ENCODE peak calls at places on chromosomes 6 and 20, in five cellular contexts. G, D, U, F and M are unnamed samples.

GRCh38 chr6:143176090-143177021 is 115.7 kb downstream of the AIG1 start:
- DNase-seq in G (no peak), D (no peak), U (peak; percentile 90), F (no peak), M (no peak)

GRCh38 chr6:149150301-149150700 is 167.2 kb upstream of the TAB2 start:
- DNase-seq in G (no peak), D (no peak), U (no peak), F (no peak), M (no peak)

GRCh38 chr6:27279513-27280063 is 32.1 kb downstream of the PRSS16 start:
- DNase-seq in G (peak; percentile 45), D (no peak), U (no peak), F (no peak), M (no peak)

GRCh38 chr6:36783603-36784378 is 55.5 kb downstream of the CPNE5 start:
- DNase-seq in G (no peak), D (no peak), U (no peak), F (no peak), M (no peak)

GRCh38 chr6:4533576-4533975 is 242.6 kb upstream of the CDYL start:
- DNase-seq in G (no peak), D (no peak), U (no peak), F (no peak), M (no peak)

GRCh38 chr6:156013155-156013554 is 557.5 kb upstream of the NOX3 start:
- DNase-seq in G (no peak), D (no peak), U (no peak), F (no peak), M (no peak)

GRCh38 chr6:79841577-79842381 is 105.6 kb downstream of the ELOVL4 start:
- DNase-seq in G (no peak), D (no peak), U (peak; percentile 24), F (no peak), M (no peak)

GRCh38 chr6:68958327-68958726 is 323.2 kb downstream of the ADGRB3 start:
- DNase-seq in G (no peak), D (peak; percentile 3), U (peak; percentile 14), F (no peak), M (no peak)

GRCh38 chr6:72922401-72922800 is 300.5 kb downstream of the KCNQ5 start:
- DNase-seq in G (no peak), D (no peak), U (peak; percentile 9), F (no peak), M (no peak)

GRCh38 chr20:37345339-37346231 is at the start of gene SRC:
- DNase-seq in G (peak; percentile 86), D (peak; percentile 87), U (peak; percentile 83), F (peak; percentile 63), M (peak; percentile 18)

GRCh38 chr6:37187321-37188022 is 17.5 kb downstream of the PIM1 start:
- DNase-seq in G (no peak), D (no peak), U (no peak), F (no peak), M (no peak)

GRCh38 chr6:144899161-144899560 is 614.0 kb downstream of the UTRN start:
- DNase-seq in G (no peak), D (no peak), U (peak; percentile 73), F (no peak), M (no peak)

GRCh38 chr6:151148111-151148510 is 91.7 kb upstream of the AKAP12 start:
- DNase-seq in G (no peak), D (no peak), U (no peak), F (no peak), M (no peak)

GRCh38 chr6:91376686-91377085 is 789.8 kb upstream of the MAP3K7 start:
- DNase-seq in G (no peak), D (no peak), U (no peak), F (no peak), M (no peak)

GRCh38 chr6:111347589-111347988 is 135.4 kb downstream of the REV3L start:
- DNase-seq in G (no peak), D (no peak), U (no peak), F (no peak), M (no peak)

GRCh38 chr6:8672882-8673281 is 237.5 kb upstream of the SLC35B3 start:
- DNase-seq in G (no peak), D (no peak), U (no peak), F (no peak), M (no peak)

GRCh38 chr6:142758257-142759025 is 186.5 kb downstream of the HIVEP2 start:
- DNase-seq in G (no peak), D (no peak), U (no peak), F (no peak), M (no peak)

GRCh38 chr6:152723398-152723797 is 25.7 kb downstream of the MYCT1 start:
- DNase-seq in G (no peak), D (no peak), U (peak; percentile 82), F (no peak), M (no peak)

GRCh38 chr6:75412937-75413662 is 80.5 kb downstream of the FILIP1 start:
- DNase-seq in G (no peak), D (no peak), U (no peak), F (no peak), M (no peak)

GRCh38 chr20:50366270-50367103 is 143.7 kb upstream of the PTPN1 start:
- DNase-seq in G (no peak), D (no peak), U (no peak), F (no peak), M (peak; percentile 35)